ENCODE peak calls at places on chromosome 15, in ten cellular contexts. B, O, R, F, U, V, L, T, Y and N are unnamed samples.

GRCh38 chr15:29671308-29671981 is 150.8 kb downstream of the TJP1 start:
- DNase-seq in F (no peak), L (no peak), V (no peak), U (no peak), T (no peak), O (no peak), Y (no peak), B (no peak), R (no peak), N (no peak)

GRCh38 chr15:60635507-60636352 is 156.8 kb upstream of the ICE2 start:
- DNase-seq in F (peak), B (no peak), V (peak), U (peak), O (no peak), Y (no peak), T (no peak), L (no peak), R (no peak), N (peak)

GRCh38 chr15:38130739-38131498 is 121.7 kb upstream of the SPRED1 start:
- DNase-seq in L (no peak), T (peak), U (no peak), V (peak), Y (no peak), R (no peak), O (no peak), F (peak), B (peak), N (peak)

GRCh38 chr15:83205725-83206324 is 1.8 kb downstream of the HDGFL3 start:
- DNase-seq in T (no peak), O (no peak), Y (peak), F (no peak), R (no peak), L (no peak), U (no peak), V (peak), B (no peak), N (no peak)

GRCh38 chr15:45588199-45588910 is 1.2 kb downstream of the BLOC1S6 start:
- DNase-seq in Y (no peak), F (no peak), U (no peak), T (no peak), V (no peak), L (no peak), B (no peak), O (no peak), R (no peak), N (no peak)

GRCh38 chr15:61796056-61796455 is 264.2 kb downstream of the VPS13C start:
- DNase-seq in Y (no peak), T (no peak), B (no peak), U (no peak), V (no peak), O (no peak), L (no peak), R (no peak), F (no peak), N (no peak)

GRCh38 chr15:89928421-89928820 is 15.7 kb upstream of the ARPIN start:
- DNase-seq in Y (no peak), L (no peak), V (no peak), T (no peak), B (no peak), F (no peak), R (no peak), O (no peak), U (no peak), N (no peak)

GRCh38 chr15:101203029-101203428 is 48.8 kb downstream of the CHSY1 start:
- DNase-seq in F (no peak), B (no peak), V (no peak), R (no peak), T (no peak), L (no peak), O (no peak), U (no peak), Y (no peak), N (no peak)

GRCh38 chr15:40282144-40282869 is 557 bp downstream of the ANKRD63 start:
- DNase-seq in Y (peak), L (peak), O (peak), V (peak), R (no peak), T (peak), U (peak), B (no peak), F (peak), N (peak)

GRCh38 chr15:82664021-82664420 is 16.9 kb upstream of the CPEB1 start:
- DNase-seq in L (no peak), B (no peak), T (no peak), F (no peak), Y (no peak), V (no peak), U (no peak), R (no peak), O (no peak), N (no peak)

GRCh38 chr15:65558336-65558735 is 28.1 kb downstream of the HACD3 start:
- DNase-seq in F (no peak), T (no peak), B (no peak), R (no peak), V (no peak), O (no peak), Y (no peak), L (no peak), U (no peak), N (no peak)

GRCh38 chr15:100330221-100330620 is 11.6 kb downstream of the ADAMTS17 start:
- DNase-seq in L (peak), T (no peak), B (peak), Y (no peak), O (peak), F (no peak), R (no peak), V (no peak), U (no peak), N (no peak)

GRCh38 chr15:54803139-54803808 is 393.5 kb downstream of the RSL24D1 start:
- DNase-seq in F (no peak), R (no peak), L (no peak), Y (no peak), T (no peak), O (no peak), V (peak), B (no peak), U (no peak), N (peak)

GRCh38 chr15:61130945-61131597 is 98.0 kb downstream of the RORA start:
- DNase-seq in V (no peak), F (no peak), U (no peak), B (no peak), T (no peak), Y (no peak), O (no peak), R (no peak), L (no peak), N (no peak)

GRCh38 chr15:66592505-66593218 is 26.9 kb upstream of the LCTL start:
- DNase-seq in R (no peak), U (no peak), B (no peak), F (no peak), L (no peak), V (no peak), T (peak), O (no peak), Y (no peak), N (no peak)

GRCh38 chr15:40061212-40061901 is 22.4 kb upstream of the SRP14 start:
- DNase-seq in Y (no peak), L (no peak), O (no peak), R (no peak), T (no peak), B (no peak), F (peak), U (no peak), V (no peak), N (no peak)

GRCh38 chr15:69903476-69904295 is 194.0 kb downstream of the TLE3 start:
- DNase-seq in Y (no peak), T (no peak), B (no peak), U (no peak), O (no peak), F (no peak), V (no peak), R (no peak), L (no peak), N (no peak)

GRCh38 chr15:48865387-48866079 is 12.4 kb upstream of the EID1 start:
- DNase-seq in O (no peak), V (no peak), L (no peak), R (no peak), F (no peak), B (no peak), T (no peak), Y (no peak), U (no peak), N (no peak)